ENCODE peak calls at places on chromosomes 16 and 17, in six cellular contexts. H is stomach, M is fibroblast of lung, G is epithelial cell of prostate, U is OCI-LY7, B is tibial artery. S is an unnamed sample.

GRCh38 chr17:60941028-60941427 is 263.4 kb downstream of the BCAS3 start:
- DNase-seq in B (peak; percentile 71), U (no peak), H (peak; percentile 35), M (peak; percentile 98), G (no peak), S (no peak)

GRCh38 chr17:20095366-20096080 is 86.4 kb downstream of the SPECC1 start:
- DNase-seq in U (no peak), H (peak; percentile 57), M (peak; percentile 44), G (no peak), B (peak; percentile 82), S (peak; percentile 44)

GRCh38 chr16:81932668-81933067 is 78.6 kb downstream of the SDR42E1 start:
- DNase-seq in M (no peak), H (no peak), G (no peak), U (no peak), B (no peak), S (no peak)

GRCh38 chr17:47204722-47205418 is 4.3 kb upstream of the MYL4 start:
- DNase-seq in U (peak; percentile 87), M (peak; percentile 65), H (no peak), B (peak; percentile 38), G (no peak), S (no peak)

GRCh38 chr16:70252355-70252988 is 732 bp upstream of the EXOSC6 start:
- DNase-seq in U (peak; percentile 13), H (no peak), B (no peak), G (no peak), M (no peak), S (no peak)

GRCh38 chr17:47239663-47240374 is 13.8 kb upstream of the ITGB3 start:
- DNase-seq in H (peak; percentile 50), M (peak; percentile 97), B (peak; percentile 93), U (peak; percentile 43), G (peak; percentile 85), S (peak; percentile 67)

GRCh38 chr17:78486946-78487680 is 90.1 kb downstream of the DNAH17 start:
- DNase-seq in B (no peak), U (no peak), M (no peak), G (no peak), H (no peak), S (no peak)

GRCh38 chr17:32331243-32332040 is 10.5 kb downstream of the C17orf75 start:
- DNase-seq in G (no peak), H (no peak), U (no peak), B (no peak), M (no peak), S (no peak)

GRCh38 chr17:80523054-80523744 is 21.4 kb upstream of the RPTOR start:
- DNase-seq in H (no peak), M (no peak), G (no peak), B (no peak), U (no peak), S (no peak)

GRCh38 chr16:64017789-64018188 is 1104.1 kb downstream of the CDH11 start:
- DNase-seq in H (no peak), U (no peak), B (no peak), G (no peak), M (no peak), S (no peak)

GRCh38 chr16:26816266-26816665 is 250.5 kb upstream of the C16orf82 start:
- DNase-seq in G (no peak), U (no peak), H (no peak), B (no peak), M (no peak), S (no peak)

GRCh38 chr17:17527534-17527933 is 31.3 kb upstream of the RASD1 start:
- DNase-seq in B (no peak), H (no peak), U (no peak), M (no peak), G (no peak), S (no peak)

GRCh38 chr17:81930142-81931125 is 2.9 kb upstream of the MAFG start:
- DNase-seq in U (no peak), H (no peak), B (no peak), M (no peak), G (no peak), S (no peak)

GRCh38 chr17:48178327-48178726 is 70.8 kb downstream of the SNX11 start:
- DNase-seq in M (no peak), H (no peak), B (no peak), G (no peak), U (no peak), S (no peak)

GRCh38 chr17:73770115-73770848 is 126.0 kb upstream of the SDK2 start:
- DNase-seq in H (peak; percentile 81), B (peak; percentile 67), M (peak; percentile 84), G (peak; percentile 40), U (no peak), S (peak; percentile 65)

GRCh38 chr17:57401556-57402488 is 145.5 kb downstream of the MSI2 start:
- DNase-seq in B (no peak), U (peak; percentile 51), H (no peak), M (no peak), G (no peak), S (no peak)

GRCh38 chr16:58716468-58716867 is 17.6 kb downstream of the GOT2 start:
- DNase-seq in B (no peak), U (no peak), H (no peak), G (no peak), M (no peak), S (no peak)
- H3K27ac ChIP-seq in B (no peak overlapping the region), U (no peak overlapping the region), H (no peak overlapping the region), G (no peak overlapping the region), M (no peak overlapping the region), S (no peak overlapping the region)

GRCh38 chr17:40936437-40936971 is 942 bp downstream of the KRT23 start:
- DNase-seq in U (no peak), M (no peak), G (peak; percentile 62), B (no peak), H (no peak), S (peak; percentile 85)
- H3K27ac ChIP-seq in U (no peak overlapping the region), M (no peak overlapping the region), G (peak overlapping the region; percentile 73), B (no peak overlapping the region), H (no peak overlapping the region), S (peak overlapping the region; percentile 85)

DNA sequence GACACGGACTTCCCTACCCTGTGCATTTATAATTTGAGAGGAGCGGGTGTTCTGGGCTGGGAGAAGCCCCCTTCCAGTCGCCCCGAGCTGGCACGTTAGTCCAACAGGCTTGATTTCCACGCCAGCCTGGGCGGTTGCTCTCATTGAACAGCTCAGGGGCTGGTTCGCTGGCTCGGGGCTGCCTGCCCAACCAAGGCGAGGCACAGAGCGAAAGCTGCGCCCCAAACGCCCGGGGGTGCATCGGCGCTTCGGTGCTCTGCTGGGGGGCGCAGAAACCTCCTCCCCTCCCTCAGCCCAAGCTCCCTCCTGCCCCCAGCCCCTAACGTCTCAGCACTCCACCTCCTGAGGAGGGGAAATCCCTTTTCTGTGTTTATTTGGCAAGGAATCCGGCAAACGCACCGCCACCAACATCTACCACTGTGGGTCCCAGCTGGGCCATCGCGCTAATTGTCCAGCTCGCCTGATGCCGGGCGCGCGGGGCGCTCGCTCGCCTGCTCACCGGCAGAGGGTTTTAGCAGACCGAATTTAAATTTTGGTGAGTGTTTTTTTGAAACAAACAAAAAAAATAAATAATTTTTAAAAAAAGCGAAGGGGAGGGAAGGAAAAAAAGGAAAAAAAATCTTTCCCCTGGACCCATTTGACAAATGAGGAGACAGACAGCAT is 29.5 kb upstream of the RBFOX1 start:
- DNase-seq in H (no peak), U (no peak), B (no peak), M (no peak), G (no peak), S (no peak)
- H3K27ac ChIP-seq in H (no peak overlapping the region), U (no peak overlapping the region), B (no peak overlapping the region), M (no peak overlapping the region), G (no peak overlapping the region), S (no peak overlapping the region)

GRCh38 chr16:25013049-25013448 is 2.1 kb downstream of the ARHGAP17 start:
- DNase-seq in M (no peak), H (no peak), G (no peak), B (no peak), U (no peak), S (no peak)
- H3K27ac ChIP-seq in M (peak overlapping the region; percentile 88), H (peak overlapping the region; percentile 36), G (peak overlapping the region; percentile 38), B (peak overlapping the region; percentile 97), U (no peak overlapping the region), S (peak overlapping the region; percentile 80)

GRCh38 chr16:58198022-58198683 is at the start of gene CSNK2A2:
- DNase-seq in M (peak; percentile 65), H (peak; percentile 75), G (peak; percentile 5), B (peak; percentile 41), U (peak; percentile 88), S (peak; percentile 57)
- H3K27ac ChIP-seq in M (peak within 1 kb of the TSS; percentile 59), H (peak within 1 kb of the TSS; percentile 66), G (no peak within 1 kb of the TSS), B (peak within 1 kb of the TSS; percentile 67), U (no peak within 1 kb of the TSS), S (peak within 1 kb of the TSS; percentile 21)

GRCh38 chr17:69717819-69718218 is 303.3 kb downstream of the MAP2K6 start:
- DNase-seq in U (no peak), G (no peak), H (no peak), M (no peak), B (no peak), S (no peak)
- H3K27ac ChIP-seq in U (no peak overlapping the region), G (no peak overlapping the region), H (no peak overlapping the region), M (no peak overlapping the region), B (no peak overlapping the region), S (no peak overlapping the region)

GRCh38 chr16:75293746-75294145 is 42.3 kb upstream of the BCAR1 start:
- DNase-seq in G (no peak), M (no peak), U (no peak), H (no peak), B (no peak), S (no peak)
- H3K27ac ChIP-seq in G (no peak overlapping the region), M (peak overlapping the region; percentile 34), U (no peak overlapping the region), H (no peak overlapping the region), B (no peak overlapping the region), S (peak overlapping the region; percentile 39)

DNA sequence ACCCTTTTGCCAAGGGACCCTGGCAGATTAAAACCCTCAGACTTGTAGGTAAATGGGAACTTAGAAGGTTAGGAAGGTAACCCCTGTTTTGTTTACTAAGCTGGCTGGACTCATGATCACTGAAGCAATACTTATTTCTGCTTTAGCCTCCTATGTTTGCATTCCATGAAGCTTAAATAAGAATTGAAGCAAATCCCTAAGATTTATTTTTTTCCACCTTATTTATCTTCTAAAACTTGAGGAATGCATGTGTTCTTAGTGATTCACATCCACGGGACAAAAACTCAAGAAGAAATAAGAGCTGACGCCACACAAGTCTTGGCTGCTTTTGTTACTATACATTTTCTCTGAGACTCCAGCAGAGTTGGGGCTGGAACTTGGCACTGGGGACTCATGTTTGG is 35.5 kb downstream of the CLUAP1 start:
- DNase-seq in H (no peak), M (peak; percentile 63), B (no peak), G (no peak), U (no peak), S (no peak)
- H3K27ac ChIP-seq in H (no peak overlapping the region), M (peak overlapping the region; percentile 32), B (peak overlapping the region; percentile 76), G (no peak overlapping the region), U (no peak overlapping the region), S (no peak overlapping the region)

S was measured in breast epithelium.